ENCODE peak calls at places on chromosomes 6 and 20, in five cellular contexts. B is psoas muscle, G is activated T-cell treated with anti-CD3 and anti-CD28 coated beads for 48 hours, O is AG09309, U is NCI-H2081 treated with DMSO at 0.1 percent for 48 hours. W is an unnamed sample.

GRCh38 chr6:4610256-4610655 is 165.9 kb upstream of the CDYL start:
- DNase-seq in O (no peak), B (peak; percentile 53), U (no peak), G (no peak), W (no peak)

GRCh38 chr6:27145731-27146455 is 101.6 kb upstream of the PRSS16 start:
- DNase-seq in B (peak; percentile 67), O (no peak), U (peak; percentile 83), G (peak; percentile 60), W (peak; percentile 76)

GRCh38 chr20:5156670-5157448 is 30.1 kb downstream of the CDS2 start:
- DNase-seq in U (no peak), O (no peak), G (no peak), B (no peak), W (no peak)

GRCh38 chr6:122530440-122531046 is 58.9 kb upstream of the SERINC1 start:
- DNase-seq in G (peak; percentile 4), B (no peak), U (peak; percentile 16), O (peak; percentile 39), W (peak; percentile 45)

GRCh38 chr20:1185316-1185741 is 548 bp upstream of the TMEM74B start:
- DNase-seq in B (no peak), O (no peak), U (no peak), G (no peak), W (peak; percentile 11)

GRCh38 chr6:161750677-161751076 is 476.8 kb upstream of the AGPAT4 start:
- DNase-seq in O (no peak), G (no peak), U (no peak), B (no peak), W (no peak)

GRCh38 chr6:142871910-142872331 is 73.1 kb downstream of the HIVEP2 start:
- DNase-seq in G (no peak), O (peak; percentile 81), B (no peak), U (no peak), W (peak; percentile 41)

GRCh38 chr6:11241793-11242201 is 9.3 kb upstream of the NEDD9 start:
- DNase-seq in U (no peak), B (peak; percentile 69), O (no peak), G (no peak), W (no peak)

GRCh38 chr6:158514991-158515390 is 44.9 kb upstream of the TMEM181 start:
- DNase-seq in B (no peak), G (no peak), O (no peak), U (no peak), W (no peak)

GRCh38 chr6:133026705-133027104 is 212.3 kb downstream of the RPS12 start:
- DNase-seq in U (no peak), O (no peak), B (no peak), G (no peak), W (no peak)

GRCh38 chr20:50516180-50516934 is 6.2 kb downstream of the PTPN1 start:
- DNase-seq in U (no peak), B (no peak), G (no peak), O (no peak), W (no peak)

GRCh38 chr20:58447733-58448391 is 58.8 kb downstream of the VAPB start:
- DNase-seq in U (no peak), G (peak; percentile 25), B (no peak), O (no peak), W (peak; percentile 61)

W was measured in activated CD4-positive, alpha-beta T cell treated with anti-CD3 and anti-CD28 coated beads, Interleukin-2, amount 50 U/mL, for 48 hours.